ENCODE peak calls at places on chromosome 10, in ten cellular contexts. P is endothelial cell, N is epithelial cell of proximal tubule, T is kidney tubule cell, F is sciatic nerve, I is EH, E is epithelial cell of esophagus, M is natural killer cell, D is anterior cingulate cortex, R is cardiac fibroblast. A is an unnamed sample.
A peak's percentile ranks its signal among the peaks of the same experiment; 100 is the strongest.

GRCh38 chr10:100204370-100204769 is 18.5 kb upstream of the ERLIN1 start:
- DNase-seq in P (no peak), N (no peak), T (no peak), F (no peak), I (no peak), E (no peak), M (no peak), D (no peak), R (no peak), A (no peak)

GRCh38 chr10:124566222-124566888 is 104.7 kb downstream of the LHPP start:
- DNase-seq in P (no peak), N (no peak), T (no peak), F (no peak), I (no peak), E (no peak), M (no peak), D (no peak), R (no peak), A (no peak)

GRCh38 chr10:7667262-7668141 is 736 bp upstream of the ITIH5 start:
- DNase-seq in P (peak; percentile 8), N (no peak), T (no peak), F (peak; percentile 60), I (no peak), E (no peak), M (no peak), D (no peak), R (no peak), A (no peak)

GRCh38 chr10:117374506-117375359 is 507 bp downstream of the PDZD8 start:
- DNase-seq in P (peak; percentile 55), N (no peak), T (peak; percentile 39), F (peak; percentile 67), I (peak; percentile 67), E (peak; percentile 58), M (peak; percentile 41), D (peak; percentile 55), R (peak; percentile 35), A (peak; percentile 26)

GRCh38 chr10:1424648-1425047 is 312.7 kb downstream of the ADARB2 start:
- DNase-seq in P (no peak), N (no peak), T (no peak), F (no peak), I (no peak), E (no peak), M (no peak), D (no peak), R (no peak), A (no peak)

GRCh38 chr10:67607472-67607871 is 88.5 kb downstream of the CTNNA3 start:
- DNase-seq in P (no peak), N (peak; percentile 43), T (peak; percentile 54), F (no peak), I (no peak), E (peak; percentile 34), M (no peak), D (no peak), R (peak; percentile 39), A (no peak)

GRCh38 chr10:1461016-1461415 is 276.3 kb downstream of the ADARB2 start:
- DNase-seq in P (no peak), N (no peak), T (peak; percentile 15), F (no peak), I (no peak), E (no peak), M (no peak), D (no peak), R (no peak), A (no peak)

GRCh38 chr10:19730848-19731247 is 85.4 kb upstream of the PLXDC2 start:
- DNase-seq in P (no peak), N (no peak), T (no peak), F (no peak), I (no peak), E (no peak), M (no peak), D (no peak), R (peak; percentile 25), A (no peak)

GRCh38 chr10:31745612-31746376 is 182.8 kb downstream of the ARHGAP12 start:
- DNase-seq in P (no peak), N (peak; percentile 59), T (peak; percentile 95), F (no peak), I (peak; percentile 96), E (peak; percentile 97), M (no peak), D (no peak), R (peak; percentile 96), A (no peak)

GRCh38 chr10:48518412-48518811 is 86.5 kb downstream of the ARHGAP22 start:
- DNase-seq in P (no peak), N (no peak), T (no peak), F (peak; percentile 35), I (no peak), E (no peak), M (no peak), D (no peak), R (no peak), A (no peak)

GRCh38 chr10:24483701-24484100 is 240.0 kb downstream of the ARHGAP21 start:
- DNase-seq in P (no peak), N (no peak), T (peak; percentile 92), F (no peak), I (peak; percentile 77), E (peak; percentile 99), M (no peak), D (no peak), R (peak; percentile 65), A (no peak)

GRCh38 chr10:113053881-113054280 is 103.8 kb downstream of the TCF7L2 start:
- DNase-seq in P (peak; percentile 55), N (no peak), T (peak; percentile 67), F (no peak), I (no peak), E (peak; percentile 64), M (no peak), D (no peak), R (peak; percentile 74), A (no peak)

GRCh38 chr10:52314007-52314821 is at the start of gene DKK1:
- DNase-seq in P (peak; percentile 80), N (no peak), T (peak; percentile 75), F (peak; percentile 64), I (peak; percentile 85), E (peak; percentile 89), M (peak; percentile 21), D (peak; percentile 41), R (peak; percentile 88), A (peak; percentile 28)

GRCh38 chr10:86583983-86584382 is 62.4 kb upstream of the WAPL start:
- DNase-seq in P (no peak), N (no peak), T (no peak), F (no peak), I (no peak), E (peak; percentile 32), M (no peak), D (no peak), R (no peak), A (no peak)

GRCh38 chr10:132468201-132468600 is 69.4 kb upstream of the INPP5A start:
- DNase-seq in P (no peak), N (no peak), T (no peak), F (no peak), I (no peak), E (no peak), M (no peak), D (no peak), R (no peak), A (no peak)

GRCh38 chr10:118017850-118018249 is 28.9 kb downstream of the RAB11FIP2 start:
- DNase-seq in P (no peak), N (no peak), T (peak; percentile 33), F (no peak), I (no peak), E (no peak), M (no peak), D (no peak), R (no peak), A (no peak)

GRCh38 chr10:110167149-110167548 is 40.3 kb upstream of the MXI1 start:
- DNase-seq in P (no peak), N (no peak), T (no peak), F (no peak), I (no peak), E (no peak), M (no peak), D (no peak), R (no peak), A (no peak)

GRCh38 chr10:133326745-133327650 is 9.7 kb downstream of the CALY start:
- DNase-seq in P (no peak), N (no peak), T (peak; percentile 12), F (peak; percentile 49), I (no peak), E (no peak), M (no peak), D (no peak), R (no peak), A (no peak)

GRCh38 chr10:118531105-118531851 is 64.2 kb downstream of the PRLHR start:
- DNase-seq in P (no peak), N (no peak), T (no peak), F (no peak), I (peak; percentile 5), E (no peak), M (no peak), D (no peak), R (no peak), A (peak; percentile 16)

GRCh38 chr10:117533507-117534281 is 8.9 kb upstream of the EMX2 start:
- DNase-seq in P (no peak), N (no peak), T (peak; percentile 50), F (no peak), I (no peak), E (no peak), M (no peak), D (no peak), R (no peak), A (no peak)

GRCh38 chr10:71748671-71749191 is 24.6 kb downstream of the VSIR start:
- DNase-seq in P (peak; percentile 45), N (no peak), T (no peak), F (peak; percentile 79), I (no peak), E (no peak), M (peak; percentile 52), D (no peak), R (no peak), A (peak; percentile 83)

GRCh38 chr10:37488792-37489657 is 363.6 kb downstream of the ANKRD30A start:
- DNase-seq in P (no peak), N (no peak), T (peak; percentile 45), F (no peak), I (no peak), E (peak; percentile 66), M (no peak), D (no peak), R (peak; percentile 67), A (peak; percentile 29)

GRCh38 chr10:46250898-46251856 is 35.6 kb upstream of the ANTXRL start:
- DNase-seq in P (no peak), N (no peak), T (no peak), F (no peak), I (no peak), E (no peak), M (no peak), D (no peak), R (no peak), A (no peak)

GRCh38 chr10:44335330-44336021 is 49.4 kb downstream of the CXCL12 start:
- DNase-seq in P (no peak), N (no peak), T (no peak), F (no peak), I (no peak), E (no peak), M (no peak), D (no peak), R (no peak), A (no peak)

GRCh38 chr10:22505923-22506685 is 160.8 kb downstream of the SPAG6 start:
- DNase-seq in P (no peak), N (no peak), T (no peak), F (no peak), I (peak; percentile 21), E (no peak), M (peak; percentile 81), D (no peak), R (no peak), A (no peak)

GRCh38 chr10:125002423-125003145 is 60.7 kb downstream of the ZRANB1 start:
- DNase-seq in P (no peak), N (no peak), T (no peak), F (peak; percentile 59), I (no peak), E (no peak), M (peak; percentile 10), D (no peak), R (no peak), A (no peak)

GRCh38 chr10:89959433-89960110 is 258.2 kb downstream of the KIF20B start:
- DNase-seq in P (no peak), N (no peak), T (no peak), F (no peak), I (peak; percentile 51), E (no peak), M (no peak), D (no peak), R (no peak), A (no peak)

GRCh38 chr10:73054286-73054685 is 42.4 kb downstream of the P4HA1 start:
- DNase-seq in P (no peak), N (no peak), T (no peak), F (no peak), I (no peak), E (no peak), M (no peak), D (no peak), R (no peak), A (no peak)

A was measured in pons.